ENCODE peak calls at places on chromosomes 2 and 18, in seven cellular contexts. X, W, R, H, T, K and A are unnamed samples.

GRCh38 chr18:62982600-62983251 is 267.4 kb downstream of the PHLPP1 start:
- DNase-seq in H (no peak), R (peak; percentile 51), W (peak; percentile 63), T (peak; percentile 26), K (peak; percentile 55), X (peak; percentile 33), A (no peak)

GRCh38 chr18:68662779-68663178 is 52.1 kb downstream of the TMX3 start:
- DNase-seq in X (peak; percentile 25), W (no peak), H (no peak), K (no peak), R (no peak), T (no peak), A (no peak)

GRCh38 chr18:10061566-10061965 is 147.8 kb downstream of the VAPA start:
- DNase-seq in K (no peak), X (no peak), R (no peak), T (no peak), W (no peak), H (no peak), A (no peak)

GRCh38 chr2:229407170-229407569 is 136.1 kb upstream of the PID1 start:
- DNase-seq in K (no peak), H (peak; percentile 58), T (no peak), W (peak; percentile 12), X (peak; percentile 97), R (no peak), A (no peak)

GRCh38 chr18:76491436-76491800 is 3.6 kb downstream of the ZNF516 start:
- DNase-seq in R (peak; percentile 25), T (peak; percentile 46), K (peak; percentile 59), X (peak; percentile 55), H (peak; percentile 86), W (peak; percentile 84), A (peak; percentile 67)

GRCh38 chr2:168915433-168916328 is 14.6 kb downstream of the G6PC2 start:
- DNase-seq in T (no peak), H (no peak), W (no peak), X (no peak), R (no peak), K (no peak), A (no peak)

GRCh38 chr2:51790854-51791253 is 758.9 kb upstream of the NRXN1 start:
- DNase-seq in K (no peak), H (no peak), T (no peak), W (no peak), X (no peak), R (no peak), A (no peak)

GRCh38 chr18:76668546-76668945 is 153.8 kb upstream of the ZNF236 start:
- DNase-seq in X (no peak), W (no peak), R (no peak), K (no peak), H (no peak), T (no peak), A (no peak)

GRCh38 chr2:121018136-121019057 is 266.6 kb downstream of the TFCP2L1 start:
- DNase-seq in X (peak; percentile 40), H (no peak), W (peak; percentile 48), K (peak; percentile 45), R (no peak), T (no peak), A (no peak)
- H3K27ac ChIP-seq in X (no peak overlapping the region), H (no peak overlapping the region), W (no peak overlapping the region), K (peak overlapping the region; percentile 42), R (no peak overlapping the region), T (no peak overlapping the region), A (no peak overlapping the region)

GRCh38 chr2:26969089-26969844 is 1.2 kb upstream of the MAPRE3 start:
- DNase-seq in R (no peak), K (no peak), W (no peak), H (no peak), X (peak; percentile 21), T (no peak), A (no peak)

GRCh38 chr2:26970244-26970927 is at the start of gene MAPRE3:
- DNase-seq in T (peak; percentile 85), R (peak; percentile 81), X (peak; percentile 52), K (peak; percentile 97), H (peak; percentile 89), W (peak; percentile 86), A (peak; percentile 57)

GRCh38 chr2:26971911-26972786 is 1.7 kb downstream of the MAPRE3 start:
- DNase-seq in X (no peak), H (no peak), R (no peak), K (no peak), T (no peak), W (no peak), A (no peak)

GRCh38 chr2:26968001-26968400 is 2.4 kb upstream of the MAPRE3 start:
- DNase-seq in R (no peak), T (no peak), H (no peak), X (peak; percentile 28), K (no peak), W (no peak), A (no peak)

GRCh38 chr2:26970928-26971627 is 641 bp downstream of the MAPRE3 start:
- DNase-seq in T (no peak), R (peak; percentile 5), K (peak; percentile 39), X (no peak), W (peak; percentile 38), H (no peak), A (no peak)
- H3K27ac ChIP-seq in T (peak overlapping the region; percentile 83), R (peak overlapping the region; percentile 44), K (no peak overlapping the region), X (no peak overlapping the region), W (peak overlapping the region; percentile 73), H (peak overlapping the region; percentile 73), A (peak overlapping the region; percentile 74)

GRCh38 chr2:43676322-43677050 is at the start of gene C1GALT1C1L:
- DNase-seq in T (peak; percentile 19), K (no peak), R (no peak), H (peak; percentile 63), X (peak; percentile 58), W (peak; percentile 67), A (peak; percentile 29)
- H3K27ac ChIP-seq in T (no peak within 1 kb of the TSS), K (no peak within 1 kb of the TSS), R (no peak within 1 kb of the TSS), H (no peak within 1 kb of the TSS), X (peak within 1 kb of the TSS; percentile 22), W (no peak within 1 kb of the TSS), A (no peak within 1 kb of the TSS)

GRCh38 chr2:190097115-190097514 is 34.6 kb upstream of the MSTN start:
- DNase-seq in H (no peak), T (no peak), R (no peak), W (no peak), K (no peak), X (no peak), A (no peak)

GRCh38 chr2:190093793-190094192 is 31.3 kb upstream of the MSTN start:
- DNase-seq in K (no peak), W (no peak), X (no peak), H (no peak), T (no peak), R (no peak), A (no peak)

GRCh38 chr2:190090148-190090547 is 27.6 kb upstream of the MSTN start:
- DNase-seq in H (no peak), T (no peak), R (no peak), K (no peak), X (no peak), W (no peak), A (no peak)

GRCh38 chr2:190098851-190099250 is 36.3 kb upstream of the MSTN start:
- DNase-seq in T (no peak), H (no peak), R (no peak), K (no peak), X (no peak), W (no peak), A (no peak)

GRCh38 chr2:190094471-190094870 is 31.9 kb upstream of the MSTN start:
- DNase-seq in W (no peak), K (no peak), T (no peak), R (no peak), X (no peak), H (no peak), A (no peak)
- H3K27ac ChIP-seq in W (no peak overlapping the region), K (no peak overlapping the region), T (no peak overlapping the region), R (no peak overlapping the region), X (no peak overlapping the region), H (no peak overlapping the region), A (no peak overlapping the region)

GRCh38 chr18:36308711-36309435 is 11.4 kb downstream of the FHOD3 start:
- DNase-seq in X (no peak), T (no peak), W (no peak), H (no peak), K (no peak), R (no peak), A (no peak)
- H3K27ac ChIP-seq in X (peak overlapping the region; percentile 97), T (no peak overlapping the region), W (no peak overlapping the region), H (no peak overlapping the region), K (no peak overlapping the region), R (no peak overlapping the region), A (no peak overlapping the region)